ENCODE peak calls at places on chromosomes 5 and 9, in ten cellular contexts. K is effector CD4-positive, alpha-beta T cell; Z is AG04450; X is left lobe of liver; J is heart left ventricle; H is T-helper 2 cell; E is left kidney; N is GM10248; Q is NCI-H146; M is skeletal muscle cell. P is an unnamed sample.

GRCh38 chr9:115379719-115380118 is 261.8 kb upstream of the TNC start:
- DNase-seq in H (no peak), M (no peak), Z (no peak), K (no peak), J (no peak), E (no peak), Q (no peak), X (no peak), N (no peak), P (no peak)

GRCh38 chr9:70567511-70567910 is 153.1 kb upstream of the KLF9 start:
- DNase-seq in M (no peak), N (no peak), X (no peak), H (no peak), Q (no peak), J (no peak), K (no peak), Z (no peak), E (no peak), P (no peak)

GRCh38 chr9:37639109-37639748 is 11.5 kb upstream of the FRMPD1 start:
- DNase-seq in E (peak; percentile 28), K (no peak), H (no peak), X (no peak), J (no peak), Z (no peak), Q (no peak), M (no peak), N (no peak), P (no peak)

GRCh38 chr5:148848378-148849031 is 22.1 kb downstream of the ADRB2 start:
- DNase-seq in H (no peak), K (no peak), M (no peak), Z (no peak), J (no peak), Q (no peak), X (no peak), E (no peak), N (no peak), P (no peak)

GRCh38 chr5:86684222-86684621 is 66.5 kb downstream of the COX7C start:
- DNase-seq in H (no peak), Q (no peak), J (no peak), E (no peak), N (no peak), X (no peak), K (no peak), Z (no peak), M (no peak), P (no peak)

GRCh38 chr9:125601986-125602385 is 105.0 kb downstream of the MAPKAP1 start:
- DNase-seq in J (no peak), Z (no peak), K (no peak), Q (no peak), E (peak; percentile 91), N (no peak), M (no peak), X (no peak), H (no peak), P (peak; percentile 22)

GRCh38 chr5:124735169-124735858 is 11.1 kb downstream of the ZNF608 start:
- DNase-seq in M (no peak), E (peak; percentile 93), Z (no peak), X (no peak), J (no peak), K (no peak), Q (no peak), H (no peak), N (no peak), P (peak; percentile 84)

GRCh38 chr9:89359018-89359417 is 40.7 kb downstream of the SECISBP2 start:
- DNase-seq in K (no peak), Q (peak; percentile 68), N (no peak), X (peak; percentile 30), E (no peak), M (no peak), J (no peak), H (no peak), Z (no peak), P (no peak)

GRCh38 chr5:62779010-62779422 is 200.4 kb downstream of the LRRC70 start:
- DNase-seq in E (peak; percentile 84), H (no peak), K (no peak), X (no peak), N (peak; percentile 62), M (peak; percentile 17), Z (peak; percentile 21), Q (peak; percentile 52), J (peak; percentile 17), P (peak; percentile 36)

GRCh38 chr5:95842955-95843544 is 20.5 kb upstream of the GLRX start:
- DNase-seq in K (peak; percentile 34), N (peak; percentile 79), Z (no peak), M (no peak), Q (no peak), X (peak; percentile 71), E (no peak), H (no peak), J (peak; percentile 70), P (no peak)

GRCh38 chr5:56305551-56305950 is 72.4 kb upstream of the ANKRD55 start:
- DNase-seq in N (no peak), E (no peak), Z (no peak), Q (no peak), J (no peak), M (no peak), X (no peak), H (no peak), K (no peak), P (no peak)

GRCh38 chr5:154405078-154405792 is 40.6 kb upstream of the SAP30L start:
- DNase-seq in N (peak; percentile 91), K (peak; percentile 51), X (peak; percentile 69), Z (peak; percentile 43), Q (peak; percentile 68), M (no peak), H (peak; percentile 35), J (peak; percentile 81), E (peak; percentile 94), P (peak; percentile 88)

GRCh38 chr5:87877495-87877894 is 391.1 kb downstream of the TMEM161B start:
- DNase-seq in N (no peak), X (no peak), J (no peak), K (no peak), Q (no peak), Z (no peak), H (no peak), E (no peak), M (no peak), P (no peak)

GRCh38 chr5:75666801-75667200 is 50.4 kb downstream of the POC5 start:
- DNase-seq in Q (no peak), J (no peak), M (no peak), E (no peak), X (no peak), H (no peak), Z (no peak), K (no peak), N (no peak), P (no peak)

GRCh38 chr9:20356392-20357206 is 265.7 kb downstream of the MLLT3 start:
- DNase-seq in J (peak; percentile 68), Z (peak; percentile 69), K (peak; percentile 27), H (no peak), N (peak; percentile 54), E (peak; percentile 94), M (peak; percentile 59), X (peak; percentile 51), Q (peak; percentile 82), P (peak; percentile 62)

GRCh38 chr9:94948567-94949235 is 222.2 kb downstream of the AOPEP start:
- DNase-seq in N (no peak), H (no peak), J (no peak), E (no peak), Q (no peak), Z (no peak), M (no peak), X (no peak), K (no peak), P (no peak)

GRCh38 chr5:124806026-124806856 is 59.8 kb upstream of the ZNF608 start:
- DNase-seq in X (peak; percentile 74), K (no peak), H (no peak), Q (peak; percentile 96), E (peak; percentile 91), M (peak; percentile 80), N (no peak), Z (peak; percentile 66), J (peak; percentile 83), P (peak; percentile 31)

GRCh38 chr5:142915840-142916424 is 145.8 kb downstream of the ARHGAP26 start:
- DNase-seq in E (peak; percentile 77), M (no peak), K (no peak), Q (peak; percentile 38), H (no peak), Z (no peak), N (peak; percentile 48), J (no peak), X (peak; percentile 57), P (peak; percentile 47)

GRCh38 chr5:6581559-6582426 is 51.1 kb downstream of the NSUN2 start:
- DNase-seq in J (no peak), K (no peak), Z (no peak), H (no peak), E (no peak), N (no peak), Q (no peak), X (peak; percentile 36), M (no peak), P (no peak)

GRCh38 chr9:131650254-131650653 is 89.6 kb downstream of the RAPGEF1 start:
- DNase-seq in H (no peak), Q (no peak), J (no peak), K (no peak), X (no peak), M (peak; percentile 66), E (no peak), N (no peak), Z (no peak), P (no peak)

GRCh38 chr9:121281614-121282291 is 13.8 kb downstream of the GSN start:
- DNase-seq in Q (peak; percentile 61), N (no peak), M (no peak), E (no peak), Z (no peak), X (peak; percentile 59), K (no peak), J (peak; percentile 90), H (no peak), P (no peak)

GRCh38 chr5:4533457-4534105 is 606.5 kb upstream of the ADAMTS16 start:
- DNase-seq in Z (no peak), K (no peak), M (no peak), H (no peak), E (no peak), Q (no peak), X (no peak), N (no peak), J (no peak), P (no peak)

GRCh38 chr5:172133359-172134029 is 54.5 kb downstream of the STK10 start:
- DNase-seq in M (peak; percentile 88), Q (no peak), X (no peak), E (no peak), N (no peak), K (no peak), H (no peak), J (peak; percentile 39), Z (peak; percentile 37), P (no peak)

GRCh38 chr5:16673241-16673998 is 56.6 kb upstream of the RETREG1 start:
- DNase-seq in Z (no peak), K (no peak), M (no peak), H (no peak), N (no peak), E (peak; percentile 90), Q (no peak), J (no peak), X (no peak), P (no peak)

GRCh38 chr5:13955896-13956295 is 11.4 kb upstream of the DNAH5 start:
- DNase-seq in J (no peak), X (no peak), N (no peak), H (no peak), Q (no peak), Z (no peak), M (no peak), E (no peak), K (no peak), P (no peak)

GRCh38 chr5:168637281-168637680 is 58.1 kb upstream of the PANK3 start:
- DNase-seq in Q (no peak), J (no peak), K (no peak), E (no peak), X (no peak), N (no peak), Z (no peak), M (no peak), H (no peak), P (no peak)

GRCh38 chr9:105679406-105680022 is 14.8 kb upstream of the TMEM38B start:
- DNase-seq in E (no peak), H (no peak), J (no peak), Q (no peak), N (no peak), X (no peak), Z (no peak), K (no peak), M (no peak), P (no peak)

GRCh38 chr5:143025971-143026370 is 255.8 kb downstream of the ARHGAP26 start:
- DNase-seq in K (no peak), Q (no peak), J (no peak), M (peak; percentile 59), H (no peak), X (no peak), N (no peak), Z (no peak), E (no peak), P (no peak)

P was measured in nephron progenitor cell.